ENCODE peak calls at places on chromosomes 7 and 10, in eight cellular contexts. One of them, this sample, is unnamed.

GRCh38 chr10:86342111-86342863 is 24.3 kb downstream of the GRID1 start:
- DNase-seq in lower lobe of right lung: peak
- DNase-seq in tibial artery: peak
- DNase-seq in endodermal cell: no peak
- DNase-seq in A549: no peak
- DNase-seq in WERI-Rb-1: no peak
- DNase-seq in bronchial epithelial cell: no peak
- DNase-seq in cardiac muscle cell: no peak
- DNase-seq in this sample: no peak

GRCh38 chr10:19904202-19904661 is 88.0 kb downstream of the PLXDC2 start:
- DNase-seq in lower lobe of right lung: no peak
- DNase-seq in tibial artery: no peak
- DNase-seq in endodermal cell: no peak
- DNase-seq in A549: no peak
- DNase-seq in WERI-Rb-1: no peak
- DNase-seq in bronchial epithelial cell: no peak
- DNase-seq in cardiac muscle cell: no peak
- DNase-seq in this sample: no peak

GRCh38 chr7:120404042-120404441 is 131.1 kb downstream of the KCND2 start:
- DNase-seq in lower lobe of right lung: no peak
- DNase-seq in tibial artery: no peak
- DNase-seq in endodermal cell: no peak
- DNase-seq in A549: no peak
- DNase-seq in WERI-Rb-1: no peak
- DNase-seq in bronchial epithelial cell: peak
- DNase-seq in cardiac muscle cell: no peak
- DNase-seq in this sample: no peak

GRCh38 chr10:49657606-49658005 is 21.8 kb upstream of the C10orf53 start:
- DNase-seq in lower lobe of right lung: no peak
- DNase-seq in tibial artery: no peak
- DNase-seq in endodermal cell: no peak
- DNase-seq in A549: no peak
- DNase-seq in WERI-Rb-1: no peak
- DNase-seq in bronchial epithelial cell: no peak
- DNase-seq in cardiac muscle cell: no peak
- DNase-seq in this sample: no peak

GRCh38 chr7:101163281-101164070 is 1.9 kb downstream of the VGF start:
- DNase-seq in lower lobe of right lung: no peak
- DNase-seq in tibial artery: no peak
- DNase-seq in endodermal cell: peak
- DNase-seq in A549: no peak
- DNase-seq in WERI-Rb-1: no peak
- DNase-seq in bronchial epithelial cell: no peak
- DNase-seq in cardiac muscle cell: no peak
- DNase-seq in this sample: no peak

GRCh38 chr7:147982307-147982706 is 608.3 kb upstream of the C7orf33 start:
- DNase-seq in lower lobe of right lung: no peak
- DNase-seq in tibial artery: no peak
- DNase-seq in endodermal cell: no peak
- DNase-seq in A549: no peak
- DNase-seq in WERI-Rb-1: no peak
- DNase-seq in bronchial epithelial cell: no peak
- DNase-seq in cardiac muscle cell: no peak
- DNase-seq in this sample: no peak

GRCh38 chr10:12720217-12720981 is 281.1 kb downstream of the CCDC3 start:
- DNase-seq in lower lobe of right lung: peak
- DNase-seq in tibial artery: peak
- DNase-seq in endodermal cell: peak
- DNase-seq in A549: peak
- DNase-seq in WERI-Rb-1: peak
- DNase-seq in bronchial epithelial cell: peak
- DNase-seq in cardiac muscle cell: no peak
- DNase-seq in this sample: no peak

GRCh38 chr10:75542902-75543301 is 111.5 kb downstream of the LRMDA start:
- DNase-seq in lower lobe of right lung: no peak
- DNase-seq in tibial artery: peak
- DNase-seq in endodermal cell: peak
- DNase-seq in A549: no peak
- DNase-seq in WERI-Rb-1: no peak
- DNase-seq in bronchial epithelial cell: no peak
- DNase-seq in cardiac muscle cell: peak
- DNase-seq in this sample: no peak

GRCh38 chr7:69429817-69430501 is 168.3 kb upstream of the AUTS2 start:
- DNase-seq in lower lobe of right lung: peak
- DNase-seq in tibial artery: peak
- DNase-seq in endodermal cell: peak
- DNase-seq in A549: no peak
- DNase-seq in WERI-Rb-1: peak
- DNase-seq in bronchial epithelial cell: no peak
- DNase-seq in cardiac muscle cell: no peak
- DNase-seq in this sample: no peak

GRCh38 chr10:44357141-44357540 is 27.8 kb downstream of the CXCL12 start:
- DNase-seq in lower lobe of right lung: no peak
- DNase-seq in tibial artery: no peak
- DNase-seq in endodermal cell: no peak
- DNase-seq in A549: no peak
- DNase-seq in WERI-Rb-1: no peak
- DNase-seq in bronchial epithelial cell: no peak
- DNase-seq in cardiac muscle cell: no peak
- DNase-seq in this sample: no peak

GRCh38 chr10:44353128-44353390 is 31.8 kb downstream of the CXCL12 start:
- DNase-seq in lower lobe of right lung: no peak
- DNase-seq in tibial artery: peak
- DNase-seq in endodermal cell: no peak
- DNase-seq in A549: no peak
- DNase-seq in WERI-Rb-1: no peak
- DNase-seq in bronchial epithelial cell: no peak
- DNase-seq in cardiac muscle cell: no peak
- DNase-seq in this sample: no peak

GRCh38 chr10:44353721-44354120 is 31.2 kb downstream of the CXCL12 start:
- DNase-seq in lower lobe of right lung: no peak
- DNase-seq in tibial artery: peak
- DNase-seq in endodermal cell: no peak
- DNase-seq in A549: no peak
- DNase-seq in WERI-Rb-1: no peak
- DNase-seq in bronchial epithelial cell: no peak
- DNase-seq in cardiac muscle cell: no peak
- DNase-seq in this sample: no peak

GRCh38 chr10:44356139-44357115 is 28.5 kb downstream of the CXCL12 start:
- DNase-seq in lower lobe of right lung: no peak
- DNase-seq in tibial artery: no peak
- DNase-seq in endodermal cell: no peak
- DNase-seq in A549: no peak
- DNase-seq in WERI-Rb-1: no peak
- DNase-seq in bronchial epithelial cell: peak
- DNase-seq in cardiac muscle cell: no peak
- DNase-seq in this sample: no peak

GRCh38 chr10:44355630-44356029 is 29.3 kb downstream of the CXCL12 start:
- DNase-seq in lower lobe of right lung: no peak
- DNase-seq in tibial artery: peak
- DNase-seq in endodermal cell: no peak
- DNase-seq in A549: no peak
- DNase-seq in WERI-Rb-1: no peak
- DNase-seq in bronchial epithelial cell: no peak
- DNase-seq in cardiac muscle cell: no peak
- DNase-seq in this sample: no peak
- TF ChIP-seq CTCF in lower lobe of right lung: no peak
- TF ChIP-seq CTCF in tibial artery: no peak
- TF ChIP-seq CTCF in endodermal cell: no peak
- TF ChIP-seq CTCF in A549: no peak
- TF ChIP-seq CTCF in WERI-Rb-1: no peak
- TF ChIP-seq CTCF in bronchial epithelial cell: no peak
- TF ChIP-seq CTCF in cardiac muscle cell: no peak
- TF ChIP-seq CTCF in this sample: no peak

GRCh38 chr7:74615933-74616780 is 41.4 kb upstream of the GTF2I start:
- DNase-seq in lower lobe of right lung: no peak
- DNase-seq in tibial artery: no peak
- DNase-seq in endodermal cell: no peak
- DNase-seq in A549: no peak
- DNase-seq in WERI-Rb-1: peak
- DNase-seq in bronchial epithelial cell: no peak
- DNase-seq in cardiac muscle cell: no peak
- DNase-seq in this sample: no peak
- TF ChIP-seq CTCF in lower lobe of right lung: no peak
- TF ChIP-seq CTCF in tibial artery: no peak
- TF ChIP-seq CTCF in endodermal cell: no peak
- TF ChIP-seq CTCF in A549: no peak
- TF ChIP-seq CTCF in WERI-Rb-1: peak
- TF ChIP-seq CTCF in bronchial epithelial cell: no peak
- TF ChIP-seq CTCF in cardiac muscle cell: no peak
- TF ChIP-seq CTCF in this sample: no peak

DNA sequence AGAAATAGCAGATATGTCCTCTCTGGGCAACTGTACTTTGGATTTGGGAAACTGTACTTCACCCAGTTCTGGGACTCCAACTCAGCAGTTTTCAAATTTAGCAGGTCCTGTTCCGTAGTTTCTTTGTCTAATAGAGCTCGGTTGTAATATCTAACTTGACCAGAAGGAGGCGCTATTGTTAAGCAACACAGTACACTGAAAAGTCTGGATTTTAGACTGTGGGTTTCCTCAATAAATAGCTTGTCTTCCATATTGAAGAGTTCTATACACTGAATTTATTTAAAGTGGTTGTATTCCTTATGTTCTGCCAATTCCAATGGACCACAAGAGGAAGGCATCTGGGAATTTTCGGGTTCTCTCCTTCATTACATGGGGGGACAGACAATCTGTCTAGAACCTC is 39.8 kb downstream of the ELFN1 start:
- DNase-seq in lower lobe of right lung: no peak
- DNase-seq in tibial artery: no peak
- DNase-seq in endodermal cell: no peak
- DNase-seq in A549: no peak
- DNase-seq in WERI-Rb-1: no peak
- DNase-seq in bronchial epithelial cell: no peak
- DNase-seq in cardiac muscle cell: no peak
- DNase-seq in this sample: no peak
- TF ChIP-seq CTCF in lower lobe of right lung: no peak
- TF ChIP-seq CTCF in tibial artery: no peak
- TF ChIP-seq CTCF in endodermal cell: peak
- TF ChIP-seq CTCF in A549: peak
- TF ChIP-seq CTCF in WERI-Rb-1: peak
- TF ChIP-seq CTCF in bronchial epithelial cell: no peak
- TF ChIP-seq CTCF in cardiac muscle cell: peak
- TF ChIP-seq CTCF in this sample: peak

GRCh38 chr10:97608991-97609561 is 19.6 kb downstream of the C10orf62 start:
- DNase-seq in lower lobe of right lung: peak
- DNase-seq in tibial artery: no peak
- DNase-seq in endodermal cell: no peak
- DNase-seq in A549: no peak
- DNase-seq in WERI-Rb-1: no peak
- DNase-seq in bronchial epithelial cell: no peak
- DNase-seq in cardiac muscle cell: peak
- DNase-seq in this sample: no peak

GRCh38 chr10:97611473-97611872 is 21.8 kb downstream of the MORN4 start:
- DNase-seq in lower lobe of right lung: no peak
- DNase-seq in tibial artery: no peak
- DNase-seq in endodermal cell: peak
- DNase-seq in A549: no peak
- DNase-seq in WERI-Rb-1: no peak
- DNase-seq in bronchial epithelial cell: no peak
- DNase-seq in cardiac muscle cell: no peak
- DNase-seq in this sample: no peak

GRCh38 chr10:97607076-97607635 is 17.6 kb downstream of the C10orf62 start:
- DNase-seq in lower lobe of right lung: no peak
- DNase-seq in tibial artery: no peak
- DNase-seq in endodermal cell: no peak
- DNase-seq in A549: no peak
- DNase-seq in WERI-Rb-1: no peak
- DNase-seq in bronchial epithelial cell: no peak
- DNase-seq in cardiac muscle cell: no peak
- DNase-seq in this sample: no peak

GRCh38 chr10:97618285-97618684 is 15.0 kb downstream of the MORN4 start:
- DNase-seq in lower lobe of right lung: no peak
- DNase-seq in tibial artery: no peak
- DNase-seq in endodermal cell: no peak
- DNase-seq in A549: no peak
- DNase-seq in WERI-Rb-1: no peak
- DNase-seq in bronchial epithelial cell: no peak
- DNase-seq in cardiac muscle cell: no peak
- DNase-seq in this sample: no peak

DNA sequence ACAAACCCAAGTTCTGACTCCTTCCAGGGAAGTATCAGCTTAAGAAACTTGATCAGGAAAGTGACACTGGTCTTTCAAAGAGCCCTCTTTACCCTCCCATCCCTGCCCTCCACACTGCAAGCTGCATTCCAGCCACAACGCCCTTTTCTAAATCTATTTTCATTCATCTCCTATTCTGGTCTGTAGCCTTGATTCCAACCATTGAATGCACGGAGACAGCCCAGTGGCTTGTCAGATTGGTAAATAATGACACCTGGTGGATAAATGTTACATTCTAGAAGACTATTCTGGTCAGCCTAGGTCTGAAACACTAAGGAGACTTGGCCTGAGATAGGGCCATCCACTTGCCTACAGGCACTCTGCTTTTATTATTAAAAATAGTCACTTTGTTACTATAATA is 20.9 kb downstream of the MORN4 start:
- DNase-seq in lower lobe of right lung: no peak
- DNase-seq in tibial artery: no peak
- DNase-seq in endodermal cell: peak
- DNase-seq in A549: peak
- DNase-seq in WERI-Rb-1: peak
- DNase-seq in bronchial epithelial cell: peak
- DNase-seq in cardiac muscle cell: peak
- DNase-seq in this sample: no peak
- TF ChIP-seq CTCF in lower lobe of right lung: peak
- TF ChIP-seq CTCF in tibial artery: peak
- TF ChIP-seq CTCF in endodermal cell: peak
- TF ChIP-seq CTCF in A549: peak
- TF ChIP-seq CTCF in WERI-Rb-1: peak
- TF ChIP-seq CTCF in bronchial epithelial cell: peak
- TF ChIP-seq CTCF in cardiac muscle cell: peak
- TF ChIP-seq CTCF in this sample: no peak

DNA sequence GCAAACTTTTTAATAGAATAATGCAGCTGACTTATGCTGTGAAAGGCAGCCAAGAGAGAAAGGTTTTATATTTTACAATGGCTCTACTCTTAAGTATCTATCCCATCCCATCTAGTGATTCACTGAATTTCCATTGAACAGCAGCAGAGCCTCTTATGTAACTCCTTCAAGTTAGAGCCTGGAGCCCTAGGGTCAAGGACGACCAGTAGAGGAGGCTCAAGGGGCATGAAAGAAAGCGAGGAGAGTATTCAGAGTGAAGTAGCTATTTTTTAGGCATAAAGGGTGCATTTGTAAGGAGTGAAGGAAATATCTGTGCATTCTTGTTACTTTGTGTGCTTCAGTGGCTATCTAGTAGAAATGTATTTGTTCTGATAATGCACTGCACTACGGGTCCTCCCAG is 180.2 kb upstream of the TPK1 start:
- DNase-seq in lower lobe of right lung: no peak
- DNase-seq in tibial artery: no peak
- DNase-seq in endodermal cell: peak
- DNase-seq in A549: no peak
- DNase-seq in WERI-Rb-1: no peak
- DNase-seq in bronchial epithelial cell: no peak
- DNase-seq in cardiac muscle cell: peak
- DNase-seq in this sample: no peak
- TF ChIP-seq CTCF in lower lobe of right lung: no peak
- TF ChIP-seq CTCF in tibial artery: no peak
- TF ChIP-seq CTCF in endodermal cell: peak
- TF ChIP-seq CTCF in A549: no peak
- TF ChIP-seq CTCF in WERI-Rb-1: no peak
- TF ChIP-seq CTCF in bronchial epithelial cell: no peak
- TF ChIP-seq CTCF in cardiac muscle cell: no peak
- TF ChIP-seq CTCF in this sample: no peak